ENCODE peak calls at places on chromosomes 4 and X, in eight cellular contexts. L, K, X, F, E, R, C and M are unnamed samples.

GRCh38 chrX:39000802-39001201 is 199.5 kb downstream of the MID1IP1 start:
- DNase-seq in L (no peak), K (no peak), X (no peak), F (peak; percentile 37), E (no peak), R (no peak), C (no peak), M (no peak)

GRCh38 chr4:158172558-158173258 is at the start of gene GASK1B:
- DNase-seq in L (no peak), K (peak; percentile 38), X (no peak), F (peak; percentile 64), E (peak; percentile 81), R (peak; percentile 75), C (no peak), M (no peak)

GRCh38 chr4:7357296-7357680 is 77.4 kb downstream of the PSAPL1 start:
- DNase-seq in L (no peak), K (no peak), X (no peak), F (no peak), E (no peak), R (no peak), C (no peak), M (no peak)

GRCh38 chrX:151745651-151746050 is 11.1 kb downstream of the CNGA2 start:
- DNase-seq in L (no peak), K (no peak), X (no peak), F (no peak), E (no peak), R (no peak), C (no peak), M (no peak)

GRCh38 chrX:49277520-49277799 is 7.9 kb downstream of the PPP1R3F start:
- DNase-seq in L (no peak), K (no peak), X (no peak), F (no peak), E (no peak), R (no peak), C (no peak), M (no peak)

GRCh38 chr4:124464836-124465235 is 247.7 kb downstream of the ANKRD50 start:
- DNase-seq in L (no peak), K (no peak), X (no peak), F (no peak), E (no peak), R (no peak), C (no peak), M (no peak)

GRCh38 chr4:3831529-3832150 is 65.5 kb downstream of the ADRA2C start:
- DNase-seq in L (no peak), K (no peak), X (no peak), F (no peak), E (no peak), R (no peak), C (no peak), M (no peak)

GRCh38 chr4:165765053-165765452 is 108.0 kb upstream of the TLL1 start:
- DNase-seq in L (no peak), K (no peak), X (no peak), F (no peak), E (no peak), R (no peak), C (no peak), M (no peak)

GRCh38 chrX:138775501-138775900 is 64.0 kb upstream of the FGF13 start:
- DNase-seq in L (no peak), K (no peak), X (no peak), F (peak; percentile 21), E (peak; percentile 0), R (no peak), C (no peak), M (no peak)

GRCh38 chr4:73599182-73599581 is 21.1 kb downstream of the RASSF6 start:
- DNase-seq in L (peak; percentile 69), K (no peak), X (no peak), F (peak; percentile 73), E (peak; percentile 95), R (no peak), C (no peak), M (no peak)

GRCh38 chr4:42906906-42907774 is 14.6 kb downstream of the GRXCR1 start:
- DNase-seq in L (peak; percentile 61), K (no peak), X (no peak), F (no peak), E (no peak), R (no peak), C (no peak), M (no peak)

GRCh38 chr4:4436244-4436823 is 49.4 kb downstream of the NSG1 start:
- DNase-seq in L (no peak), K (no peak), X (no peak), F (no peak), E (no peak), R (no peak), C (no peak), M (no peak)

GRCh38 chrX:44996282-44996681 is 123.3 kb downstream of the KDM6A start:
- DNase-seq in L (no peak), K (no peak), X (no peak), F (no peak), E (no peak), R (no peak), C (no peak), M (no peak)

GRCh38 chr4:127249767-127250108 is 383.0 kb upstream of the INTU start:
- DNase-seq in L (no peak), K (no peak), X (no peak), F (no peak), E (no peak), R (no peak), C (no peak), M (no peak)

GRCh38 chrX:15737957-15738685 is at the start of gene CA5B:
- DNase-seq in L (peak; percentile 98), K (peak; percentile 95), X (peak; percentile 89), F (peak; percentile 57), E (no peak), R (peak; percentile 90), C (peak; percentile 87), M (peak; percentile 97)

GRCh38 chrX:15739886-15740285 is 1.8 kb downstream of the CA5B start:
- DNase-seq in L (no peak), K (no peak), X (no peak), F (peak; percentile 16), E (no peak), R (no peak), C (no peak), M (no peak)

GRCh38 chrX:15738686-15739016 is 581 bp downstream of the CA5B start:
- DNase-seq in L (no peak), K (no peak), X (no peak), F (no peak), E (no peak), R (no peak), C (no peak), M (no peak)

DNA sequence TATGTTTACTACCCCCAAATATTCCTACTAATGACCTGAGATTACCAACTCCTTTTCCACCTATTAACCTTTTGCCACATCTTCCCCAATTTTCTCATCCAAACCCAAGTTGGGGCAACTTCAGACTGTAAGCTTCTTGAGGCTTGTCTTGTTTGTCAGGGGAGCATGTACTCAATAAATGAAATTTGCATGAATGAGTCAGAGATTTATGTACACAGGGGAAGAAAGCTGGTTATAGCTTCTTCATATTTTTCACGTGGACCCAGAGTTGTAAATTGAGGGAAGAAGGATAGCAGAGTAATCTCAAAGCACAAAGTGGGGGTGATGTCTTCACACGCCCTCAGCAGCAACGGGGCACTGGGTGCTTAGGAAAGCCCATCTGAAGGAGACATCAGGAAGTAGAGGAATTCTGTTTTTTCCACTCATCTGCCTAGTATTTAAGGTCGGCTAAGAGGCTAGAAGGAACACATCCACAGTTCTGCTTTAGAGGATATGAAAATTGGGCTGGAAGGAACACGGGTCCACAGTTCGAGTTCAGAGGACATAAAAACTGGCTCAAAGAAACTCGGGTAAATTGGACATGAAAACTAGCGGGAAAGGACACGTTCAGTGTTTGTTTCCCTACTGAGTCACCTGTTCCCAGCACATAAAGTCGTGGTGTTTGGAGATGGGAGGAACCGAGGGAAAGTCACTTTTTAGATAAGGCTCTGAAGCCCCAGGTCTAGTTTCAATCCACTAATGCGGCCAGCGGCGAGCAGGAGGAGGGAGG is 698 bp upstream of the CA5B start:
- DNase-seq in L (no peak), K (no peak), X (no peak), F (peak; percentile 10), E (no peak), R (no peak), C (no peak), M (no peak)
- TF ChIP-seq POLR2A in L (no peak), K (peak; percentile 5), X (no peak), F (no peak), E (no peak), R (no peak), C (no peak), M (no peak)

GRCh38 chrX:28586291-28586690 is 955 bp upstream of the IL1RAPL1 start:
- DNase-seq in L (no peak), K (peak; percentile 15), X (no peak), F (peak; percentile 45), E (no peak), R (no peak), C (no peak), M (no peak)
- H3K4me3 ChIP-seq in L (peak overlapping the region; percentile 36), K (peak overlapping the region; percentile 27), X (peak overlapping the region; percentile 62), F (peak overlapping the region; percentile 63), E (no peak overlapping the region), R (peak overlapping the region; percentile 34), C (no peak overlapping the region), M (peak overlapping the region; percentile 34)

GRCh38 chrX:54561622-54562021 is 31.6 kb downstream of the GNL3L start:
- DNase-seq in L (no peak), K (no peak), X (no peak), F (no peak), E (no peak), R (no peak), C (no peak), M (no peak)

GRCh38 chrX:54564942-54565341 is 34.9 kb downstream of the GNL3L start:
- DNase-seq in L (no peak), K (no peak), X (no peak), F (peak; percentile 24), E (no peak), R (no peak), C (no peak), M (no peak)

DNA sequence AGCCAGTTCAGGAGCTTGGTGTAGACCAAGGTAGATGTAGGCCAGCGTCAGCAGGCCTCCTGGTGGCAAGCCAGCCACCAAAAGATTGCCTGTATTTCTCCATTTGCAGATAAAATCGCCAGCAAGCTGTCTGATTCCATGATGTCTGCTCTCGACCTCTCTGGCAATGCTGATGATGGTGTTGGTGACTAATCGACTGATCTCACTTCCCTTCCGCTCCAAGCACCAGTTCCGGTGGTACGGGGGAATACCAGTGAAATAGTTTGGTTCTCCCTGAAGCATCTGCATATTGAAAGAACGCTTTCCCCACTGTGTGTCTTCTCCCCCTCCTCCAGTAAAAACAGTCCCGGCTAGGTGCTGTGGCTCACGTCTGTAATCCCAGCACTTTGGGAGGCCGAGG is 30.4 kb downstream of the GNL3L start:
- DNase-seq in L (no peak), K (no peak), X (no peak), F (no peak), E (no peak), R (no peak), C (no peak), M (no peak)
- TF ChIP-seq CTCF in L (no peak), K (no peak), X (no peak), F (no peak), E (no peak), R (no peak), C (no peak), M (no peak)

DNA sequence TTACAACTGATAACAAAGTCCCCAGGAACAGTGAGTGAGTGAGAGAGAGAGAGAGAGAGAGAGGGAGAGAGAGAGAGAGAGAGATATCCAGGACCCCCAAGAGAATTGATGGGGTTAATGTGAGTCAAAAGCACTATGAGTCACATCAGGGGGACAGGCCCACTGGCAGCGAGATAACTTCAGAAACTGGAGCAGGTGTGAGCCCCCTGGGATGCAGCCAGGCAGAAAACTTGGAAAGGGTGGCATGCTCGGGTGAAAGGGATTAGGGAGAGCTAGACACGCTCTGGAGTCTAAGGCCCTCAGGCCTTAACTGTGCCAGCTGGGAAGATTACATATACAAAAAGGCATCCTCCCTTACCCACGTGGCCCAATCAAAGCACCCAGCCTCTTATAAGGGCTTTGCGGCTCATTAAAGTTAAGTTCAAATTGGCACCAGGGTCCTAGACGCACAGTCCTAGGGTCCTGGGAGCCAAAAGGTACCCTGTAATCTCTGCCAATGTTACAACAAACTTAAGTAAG is 843 bp downstream of the ACOT9 start:
- DNase-seq in L (peak; percentile 32), K (peak; percentile 30), X (peak; percentile 13), F (peak; percentile 74), E (peak; percentile 32), R (peak; percentile 7), C (no peak), M (no peak)
- TF ChIP-seq POLR2A in L (no peak), K (peak; percentile 48), X (no peak), F (peak; percentile 83), E (no peak), R (no peak), C (no peak), M (no peak)